ENCODE peak calls at places on chromosomes 1 and 21, in five cellular contexts. P is tibial nerve, Y is heart right ventricle, A is adrenal gland, D is Caco-2. J is an unnamed sample.

GRCh38 chr1:241129207-241129960 is 227.6 kb downstream of the RGS7 start:
- DNase-seq in D (no peak), A (no peak), Y (no peak), P (no peak), J (no peak)

GRCh38 chr1:45622267-45622890 is 1.5 kb downstream of the CCDC17 start:
- DNase-seq in D (no peak), Y (peak), P (no peak), A (no peak), J (no peak)

GRCh38 chr1:230791986-230792564 is 44.9 kb downstream of the CAPN9 start:
- DNase-seq in P (no peak), D (no peak), A (no peak), Y (no peak), J (no peak)

GRCh38 chr1:156795787-156796186 is 20.9 kb downstream of the SH2D2A start:
- DNase-seq in A (no peak), Y (no peak), D (no peak), P (no peak), J (no peak)

GRCh38 chr1:18413906-18414305 is 66.8 kb upstream of the KLHDC7A start:
- DNase-seq in D (peak), Y (no peak), P (no peak), A (no peak), J (no peak)

GRCh38 chr21:33490991-33491372 is 534 bp downstream of the DNAJC28 start:
- DNase-seq in D (no peak), Y (no peak), P (no peak), A (no peak), J (no peak)

GRCh38 chr1:225653463-225654276 is 747 bp upstream of the ENAH start:
- DNase-seq in D (peak), A (peak), Y (peak), P (peak), J (no peak)

GRCh38 chr1:115021145-115021544 is 8.5 kb upstream of the TSHB start:
- DNase-seq in P (no peak), D (no peak), A (no peak), Y (no peak), J (no peak)

GRCh38 chr1:3529099-3529729 is 74.7 kb downstream of the ARHGEF16 start:
- DNase-seq in D (no peak), Y (peak), A (no peak), P (no peak), J (peak)

GRCh38 chr1:37037675-37038074 is 3.4 kb upstream of the GRIK3 start:
- DNase-seq in Y (no peak), P (no peak), D (no peak), A (no peak), J (no peak)

GRCh38 chr1:37036667-37037053 is 2.3 kb upstream of the GRIK3 start:
- DNase-seq in A (no peak), P (no peak), D (no peak), Y (no peak), J (no peak)

GRCh38 chr1:37035828-37036666 is 1.7 kb upstream of the GRIK3 start:
- DNase-seq in A (no peak), Y (no peak), P (no peak), D (no peak), J (peak)

GRCh38 chr1:37038703-37039093 is 4.4 kb upstream of the GRIK3 start:
- DNase-seq in A (no peak), D (peak), Y (no peak), P (no peak), J (no peak)

GRCh38 chr1:37038079-37038702 is 3.9 kb upstream of the GRIK3 start:
- DNase-seq in Y (no peak), D (no peak), P (no peak), A (peak), J (peak)
- TF ChIP-seq CTCF in Y (peak), D (peak), P (peak), A (no peak), J (peak)

GRCh38 chr1:26410706-26411623 is at the start of gene LIN28A:
- DNase-seq in A (no peak), P (no peak), D (no peak), Y (no peak), J (no peak)
- H3K4me3 ChIP-seq in A (no peak), P (no peak), D (peak), Y (no peak), J (peak)

DNA sequence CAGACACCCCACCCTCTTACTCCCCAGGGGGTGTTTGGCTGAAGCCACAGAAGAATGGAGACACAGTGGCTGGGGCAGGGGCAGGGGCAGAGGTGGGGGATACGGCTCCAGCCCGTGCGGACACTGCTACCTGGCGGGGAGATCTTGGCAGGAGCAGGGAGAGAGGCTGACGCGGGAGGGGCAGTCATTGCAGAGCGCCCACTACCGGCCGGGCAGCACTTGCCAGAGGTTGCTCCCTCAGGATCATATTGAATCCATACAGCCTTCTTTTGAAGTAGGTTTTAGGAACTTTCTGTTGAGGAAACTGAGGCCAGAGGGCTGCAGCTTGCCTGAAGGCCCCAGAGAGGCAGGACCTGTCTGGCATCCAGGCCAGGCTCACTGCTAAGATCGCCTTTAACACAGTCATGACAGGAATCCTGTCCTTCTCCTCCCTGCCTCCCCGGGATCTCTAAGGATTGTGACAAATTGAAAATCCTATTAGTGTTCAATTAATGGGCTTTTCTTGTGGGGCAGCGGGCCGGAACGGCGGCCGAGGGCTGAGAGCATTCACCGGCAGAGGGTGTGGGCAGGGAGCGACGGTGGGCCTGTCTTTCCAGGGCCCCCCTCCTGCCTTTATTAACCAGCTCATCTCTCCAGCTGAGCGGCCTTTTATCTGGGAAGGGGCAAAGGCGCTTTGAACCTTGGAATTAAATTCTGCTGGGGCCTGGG is 65.5 kb upstream of the WNT4 start:
- DNase-seq in P (no peak), A (no peak), Y (no peak), D (no peak), J (peak)
- TF ChIP-seq CTCF in P (no peak), A (no peak), Y (no peak), D (no peak), J (peak)

GRCh38 chr1:23168079-23168461 is 586 bp downstream of the LUZP1 start:
- DNase-seq in Y (peak), P (no peak), A (peak), D (no peak), J (no peak)

GRCh38 chr1:23171181-23171755 is 2.6 kb upstream of the LUZP1 start:
- DNase-seq in P (no peak), Y (no peak), A (no peak), D (no peak), J (no peak)

GRCh38 chr1:23168462-23169218 is at the start of gene LUZP1:
- DNase-seq in D (peak), Y (peak), A (peak), P (peak), J (peak)

GRCh38 chr1:23169219-23169575 is 541 bp upstream of the LUZP1 start:
- DNase-seq in A (no peak), P (no peak), Y (no peak), D (no peak), J (no peak)

DNA sequence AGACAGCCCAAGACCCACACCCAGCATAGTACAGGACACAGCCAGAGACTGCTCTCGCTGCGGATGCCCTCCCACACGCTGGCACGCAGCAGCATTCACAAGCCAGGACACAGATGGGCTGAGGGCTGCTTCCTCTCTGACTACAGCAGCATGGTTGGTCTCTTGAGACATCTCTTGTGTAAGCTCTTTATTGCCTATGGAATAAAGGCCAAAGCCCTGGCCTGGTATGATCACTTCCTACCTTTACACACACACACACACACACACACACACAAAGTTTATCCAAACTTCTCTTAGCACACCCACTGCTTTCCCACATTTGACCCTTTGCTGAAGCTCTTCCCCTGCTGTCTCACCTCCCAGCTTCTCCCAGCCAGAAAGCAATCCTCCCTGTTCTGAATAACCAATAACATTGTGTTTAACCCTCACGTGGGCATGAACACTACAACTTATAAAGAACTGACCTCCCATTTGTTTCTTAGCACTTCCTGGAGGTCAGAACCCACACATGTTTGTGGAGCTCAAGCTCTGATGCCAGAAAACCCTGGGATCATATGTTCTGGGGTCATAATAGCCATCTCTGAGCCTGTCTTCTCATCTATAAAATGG is 1.2 kb upstream of the LUZP1 start:
- DNase-seq in D (no peak), Y (peak), A (peak), P (peak), J (no peak)
- H3K4me3 ChIP-seq in D (no peak), Y (peak), A (no peak), P (peak), J (no peak)

DNA sequence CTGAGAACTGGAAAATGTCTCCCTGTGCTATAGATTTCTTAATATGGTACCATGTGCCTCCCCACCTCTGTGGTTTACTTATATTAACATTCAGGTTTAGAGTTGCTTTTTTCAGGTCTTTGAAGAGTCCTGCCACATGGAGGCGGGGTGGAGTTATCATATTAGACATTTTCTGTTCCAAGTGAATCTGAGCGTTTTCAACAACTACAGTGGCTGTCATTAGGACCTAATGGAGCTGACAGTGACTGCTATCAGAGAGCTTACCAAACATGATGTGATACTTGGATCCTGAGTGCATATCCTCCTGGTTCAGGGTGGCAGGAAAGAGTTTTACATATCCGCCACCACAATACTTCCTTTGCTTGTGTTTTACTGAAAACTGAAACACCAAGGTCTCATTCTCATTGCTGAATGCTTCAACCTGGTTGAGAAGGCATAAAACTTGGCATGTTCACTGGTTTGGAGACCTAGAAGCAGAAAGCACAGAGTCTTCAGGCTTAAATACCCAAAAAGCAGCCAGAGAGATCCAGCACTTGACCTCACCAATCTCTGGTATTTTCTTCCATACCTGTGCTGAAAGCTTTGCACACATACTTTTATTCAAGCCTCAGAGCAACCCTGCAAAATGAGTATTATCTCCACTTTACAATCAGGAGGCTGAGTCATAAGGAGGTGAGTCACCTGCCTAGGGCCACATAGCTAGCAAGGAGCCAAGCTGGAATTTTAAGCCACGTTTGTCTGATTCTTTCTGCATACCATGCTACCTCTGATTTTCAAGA is 47.4 kb upstream of the OSBPL9 start:
- DNase-seq in P (no peak), D (peak), Y (no peak), A (peak), J (peak)
- TF ChIP-seq CTCF in P (no peak), D (peak), Y (peak), A (no peak), J (no peak)

DNA sequence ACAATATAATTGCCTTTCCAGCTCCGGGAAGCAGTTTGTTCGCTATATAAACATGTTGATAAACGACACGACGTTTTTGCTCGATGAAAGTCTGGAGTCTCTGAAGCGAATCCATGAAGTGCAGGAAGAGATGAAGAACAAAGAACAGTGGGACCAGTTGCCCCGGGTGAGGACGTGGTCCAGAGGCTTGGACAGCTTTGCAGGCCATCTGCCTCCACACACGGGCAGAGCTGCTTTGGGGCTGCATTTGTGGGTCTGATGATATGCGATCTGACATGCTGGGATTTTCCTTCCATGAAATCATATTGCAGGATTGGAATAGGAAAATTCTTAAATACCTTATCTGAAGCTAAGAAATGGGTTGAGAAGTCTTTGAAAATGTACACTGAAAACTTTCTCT is 49.2 kb upstream of the KIF1B start:
- DNase-seq in P (no peak), A (no peak), D (no peak), Y (no peak), J (peak)
- H3K4me3 ChIP-seq in P (no peak), A (no peak), D (no peak), Y (no peak), J (no peak)

GRCh38 chr1:177897601-177898376 is 72.1 kb downstream of the SEC16B start:
- DNase-seq in D (no peak), Y (no peak), P (no peak), A (no peak), J (no peak)

GRCh38 chr1:177902151-177902765 is 67.6 kb downstream of the SEC16B start:
- DNase-seq in D (no peak), A (no peak), P (no peak), Y (no peak), J (peak)

GRCh38 chr1:177898377-177898648 is 71.5 kb downstream of the SEC16B start:
- DNase-seq in P (no peak), D (no peak), Y (no peak), A (no peak), J (no peak)
- TF ChIP-seq CTCF in P (no peak), D (no peak), Y (no peak), A (no peak), J (no peak)